ENCODE peak calls at places on chromosome 11, in five cellular contexts. E, Z, V, I and B are unnamed samples.

GRCh38 chr11:17547051-17547577 is at the start of gene OTOG:
- DNase-seq in E (peak; percentile 84), V (no peak), Z (no peak), I (no peak), B (no peak)

GRCh38 chr11:40269865-40270264 is 1189.6 kb downstream of the LRRC4C start:
- DNase-seq in E (no peak), I (no peak), Z (no peak), V (no peak), B (no peak)

GRCh38 chr11:72098741-72099140 is 4.4 kb downstream of the LAMTOR1 start:
- DNase-seq in I (no peak), Z (no peak), E (no peak), V (no peak), B (no peak)

GRCh38 chr11:94546886-94547285 is 3.2 kb downstream of the FUT4 start:
- DNase-seq in I (no peak), Z (no peak), E (no peak), V (no peak), B (no peak)

GRCh38 chr11:34564807-34565241 is 51.2 kb upstream of the ELF5 start:
- DNase-seq in V (no peak), Z (no peak), I (no peak), E (no peak), B (no peak)

GRCh38 chr11:4181780-4182721 is 87.5 kb downstream of the RRM1 start:
- DNase-seq in Z (peak; percentile 62), E (peak; percentile 75), I (peak; percentile 74), V (peak; percentile 49), B (peak; percentile 94)

GRCh38 chr11:79860336-79860735 is 419.5 kb upstream of the TENM4 start:
- DNase-seq in E (no peak), I (no peak), Z (no peak), V (no peak), B (no peak)

GRCh38 chr11:1870721-1871466 is 18.0 kb downstream of the LSP1 start:
- DNase-seq in Z (no peak), V (no peak), I (peak; percentile 64), E (no peak), B (no peak)

GRCh38 chr11:83249972-83250593 is 36.1 kb downstream of the CCDC90B start:
- DNase-seq in E (no peak), Z (no peak), I (no peak), V (peak; percentile 69), B (no peak)

GRCh38 chr11:67504023-67504949 is 877 bp downstream of the PITPNM1 start:
- DNase-seq in I (peak; percentile 39), V (no peak), E (peak; percentile 71), Z (peak; percentile 62), B (no peak)

GRCh38 chr11:57649826-57650738 is at the start of gene YPEL4:
- DNase-seq in I (no peak), V (peak; percentile 83), E (peak; percentile 60), Z (peak; percentile 78), B (no peak)

GRCh38 chr11:24198458-24198857 is 298.4 kb upstream of the LUZP2 start:
- DNase-seq in Z (no peak), I (no peak), E (no peak), V (peak; percentile 41), B (no peak)

GRCh38 chr11:70699294-70700221 is 301.2 kb downstream of the CTTN start:
- DNase-seq in Z (no peak), I (no peak), V (no peak), E (no peak), B (no peak)

GRCh38 chr11:33664166-33664565 is 36.5 kb downstream of the C11orf91 start:
- DNase-seq in E (no peak), Z (no peak), I (no peak), V (no peak), B (no peak)

GRCh38 chr11:18705651-18706281 is 7.2 kb downstream of the TMEM86A start:
- DNase-seq in I (peak; percentile 47), Z (peak; percentile 75), V (no peak), E (no peak), B (no peak)

GRCh38 chr11:20459865-20460264 is 72.3 kb downstream of the PRMT3 start:
- DNase-seq in V (no peak), E (no peak), I (no peak), Z (no peak), B (no peak)

GRCh38 chr11:124075841-124076571 is 34.9 kb upstream of the OR10G7 start:
- DNase-seq in V (no peak), E (no peak), I (no peak), Z (no peak), B (no peak)

GRCh38 chr11:2474059-2474901 is 29.5 kb downstream of the KCNQ1 start:
- DNase-seq in Z (no peak), I (no peak), E (no peak), V (no peak), B (no peak)

GRCh38 chr11:119130662-119131061 is 9.3 kb downstream of the HINFP start:
- DNase-seq in Z (peak; percentile 70), E (no peak), V (peak; percentile 43), I (no peak), B (no peak)

GRCh38 chr11:94932503-94932902 is 40.9 kb downstream of the CWC15 start:
- DNase-seq in I (no peak), Z (no peak), V (no peak), E (no peak), B (no peak)

GRCh38 chr11:114111369-114112042 is 52.0 kb downstream of the ZBTB16 start:
- DNase-seq in E (no peak), V (no peak), I (no peak), Z (no peak), B (no peak)

GRCh38 chr11:75639752-75640151 is 29.1 kb downstream of the MAP6 start:
- DNase-seq in E (no peak), V (peak; percentile 59), Z (peak; percentile 75), I (peak; percentile 54), B (no peak)

GRCh38 chr11:59263225-59263894 is 50.6 kb upstream of the MPEG1 start:
- DNase-seq in V (no peak), E (peak; percentile 82), Z (no peak), I (peak; percentile 51), B (no peak)

GRCh38 chr11:44766972-44767278 is 40.2 kb downstream of the TSPAN18 start:
- DNase-seq in V (peak; percentile 34), Z (no peak), E (peak; percentile 37), I (no peak), B (no peak)

GRCh38 chr11:60972182-60973030 is 926 bp downstream of the CD6 start:
- DNase-seq in V (no peak), Z (no peak), I (no peak), E (no peak), B (no peak)

GRCh38 chr11:133227674-133228111 is 304.6 kb downstream of the OPCML start:
- DNase-seq in E (peak; percentile 53), V (no peak), Z (no peak), I (no peak), B (no peak)

GRCh38 chr11:79616392-79616831 is 175.6 kb upstream of the TENM4 start:
- DNase-seq in V (no peak), I (no peak), Z (no peak), E (no peak), B (no peak)

GRCh38 chr11:12289667-12290476 is 87.5 kb upstream of the PARVA start:
- DNase-seq in I (no peak), E (peak; percentile 28), V (no peak), Z (no peak), B (no peak)

GRCh38 chr11:353315-353857 is 15.9 kb upstream of the B4GALNT4 start:
- DNase-seq in I (peak; percentile 83), V (peak; percentile 77), Z (peak; percentile 93), E (no peak), B (no peak)

GRCh38 chr11:8792636-8793035 is 110.0 kb downstream of the RPL27A start:
- DNase-seq in I (no peak), Z (no peak), E (no peak), V (no peak), B (no peak)

GRCh38 chr11:8793114-8793777 is 110.7 kb downstream of the RPL27A start:
- DNase-seq in E (no peak), Z (no peak), I (no peak), V (peak; percentile 51), B (no peak)

GRCh38 chr11:8796926-8797325 is 114.1 kb upstream of the AKIP1 start:
- DNase-seq in I (no peak), E (no peak), Z (no peak), V (no peak), B (no peak)

GRCh38 chr11:8794126-8794525 is 111.5 kb downstream of the RPL27A start:
- DNase-seq in Z (no peak), I (no peak), E (no peak), V (no peak), B (no peak)

DNA sequence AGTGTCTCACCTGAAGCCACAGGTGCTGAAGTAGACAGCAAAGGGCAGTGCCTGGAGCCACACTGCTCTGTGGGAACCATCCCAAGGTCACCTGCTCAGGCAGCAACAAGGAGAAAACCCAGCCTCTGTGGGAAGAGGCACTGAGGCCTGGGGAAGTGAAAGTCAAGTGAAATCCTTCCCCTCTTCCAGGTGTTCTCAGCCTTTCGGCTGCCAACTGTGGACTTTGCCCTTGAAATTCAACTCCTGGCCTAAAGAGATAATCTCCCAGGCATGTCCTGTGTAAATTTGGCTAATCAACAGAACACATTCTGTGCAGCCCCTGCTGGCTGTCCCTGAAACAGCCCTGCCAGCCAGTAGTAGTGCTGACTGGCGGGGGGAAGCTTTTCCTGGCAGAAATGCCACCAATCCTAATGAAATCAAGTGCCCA is 112.1 kb downstream of the RPL27A start:
- DNase-seq in E (no peak), V (no peak), I (peak; percentile 86), Z (no peak), B (no peak)
- TF ChIP-seq POLR2A in E (no peak), V (no peak), I (no peak), Z (no peak), B (no peak)

GRCh38 chr11:73528877-73529530 is 68.9 kb downstream of the FAM168A start:
- DNase-seq in I (no peak), E (no peak), Z (no peak), V (no peak), B (no peak)

GRCh38 chr11:73530109-73530508 is 67.8 kb downstream of the FAM168A start:
- DNase-seq in E (no peak), V (no peak), I (no peak), Z (no peak), B (no peak)

GRCh38 chr11:73525611-73526010 is 72.3 kb downstream of the FAM168A start:
- DNase-seq in Z (no peak), E (no peak), V (no peak), I (no peak), B (no peak)

GRCh38 chr11:73528013-73528412 is 69.9 kb downstream of the FAM168A start:
- DNase-seq in E (no peak), V (no peak), I (no peak), Z (no peak), B (no peak)

GRCh38 chr11:73528420-73528819 is 69.5 kb downstream of the FAM168A start:
- DNase-seq in Z (no peak), E (no peak), V (no peak), I (no peak), B (no peak)
- H3K27ac ChIP-seq in Z (no peak overlapping the region), E (no peak overlapping the region), V (no peak overlapping the region), I (peak overlapping the region; percentile 66), B (no peak overlapping the region)

GRCh38 chr11:30741039-30741550 is 154.9 kb upstream of the MPPED2 start:
- DNase-seq in I (no peak), Z (no peak), V (peak; percentile 91), E (no peak), B (no peak)
- H3K4me3 ChIP-seq in I (no peak overlapping the region), Z (no peak overlapping the region), V (no peak overlapping the region), E (no peak overlapping the region), B (no peak overlapping the region)

DNA sequence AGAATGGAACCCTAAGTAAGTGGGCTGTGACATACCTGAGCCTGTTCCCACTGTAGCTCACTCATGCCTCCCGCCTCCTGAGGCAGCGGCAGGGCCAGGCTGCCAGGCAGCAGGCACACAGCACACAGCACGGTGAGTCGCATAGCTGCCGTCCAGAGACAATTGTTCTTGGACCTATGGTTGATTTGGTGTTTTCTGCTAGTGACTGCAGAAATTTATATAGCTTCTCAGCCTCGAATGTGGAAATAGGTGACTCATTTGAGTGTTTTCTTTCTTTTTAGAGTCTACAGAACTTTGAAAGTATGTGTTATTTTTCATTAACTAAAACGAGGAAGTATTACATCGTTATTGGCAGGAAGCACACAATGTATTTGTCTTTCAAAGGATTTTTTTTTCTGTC is at the start of gene MMP7:
- DNase-seq in E (no peak), Z (no peak), V (peak; percentile 57), I (no peak), B (no peak)
- TF ChIP-seq POLR2A in E (no peak), Z (no peak), V (no peak), I (no peak), B (no peak)